ENCODE peak calls at places on chromosomes 1 and 21, in six cellular contexts. G is H1, O is K562, X is SK-N-SH, F is HepG2, I is GM12878. Y is an unnamed sample.

GRCh38 chr1:235411489-235412486 is 44.6 kb downstream of the TBCE start:
- DNase-seq in G (no peak), O (no peak), X (no peak), F (peak; percentile 80), I (no peak), Y (no peak)

GRCh38 chr1:46302091-46303037 is 1.1 kb downstream of the LRRC41 start:
- DNase-seq in G (no peak), O (peak; percentile 76), X (peak; percentile 80), F (peak; percentile 23), I (no peak), Y (peak; percentile 64)

GRCh38 chr21:35204850-35205564 is 155.9 kb upstream of the RUNX1 start:
- DNase-seq in G (no peak), O (peak; percentile 69), X (no peak), F (no peak), I (no peak), Y (peak; percentile 54)

GRCh38 chr1:39489567-39490239 is 1.7 kb upstream of the BMP8A start:
- DNase-seq in G (no peak), O (no peak), X (no peak), F (no peak), I (no peak), Y (no peak)

GRCh38 chr1:241895013-241895412 is 47.0 kb downstream of the EXO1 start:
- DNase-seq in G (no peak), O (no peak), X (no peak), F (no peak), I (no peak), Y (peak; percentile 40)

GRCh38 chr1:61086245-61086644 is 3.9 kb downstream of the NFIA start:
- DNase-seq in G (no peak), O (no peak), X (no peak), F (no peak), I (no peak), Y (no peak)

GRCh38 chr1:228101994-228102790 is 933 bp downstream of the C1orf35 start:
- DNase-seq in G (no peak), O (peak; percentile 70), X (peak; percentile 86), F (no peak), I (no peak), Y (peak; percentile 55)

GRCh38 chr1:182198006-182198605 is 136.6 kb upstream of the ZNF648 start:
- DNase-seq in G (no peak), O (peak; percentile 32), X (no peak), F (no peak), I (no peak), Y (peak; percentile 21)

GRCh38 chr1:161921990-161922389 is 101.7 kb downstream of the OLFML2B start:
- DNase-seq in G (no peak), O (no peak), X (no peak), F (no peak), I (no peak), Y (no peak)

GRCh38 chr1:9249534-9250335 is 15.2 kb downstream of the H6PD start:
- DNase-seq in G (no peak), O (peak; percentile 63), X (peak; percentile 76), F (peak; percentile 79), I (no peak), Y (peak; percentile 77)

GRCh38 chr1:10781137-10781536 is 15.3 kb downstream of the CASZ1 start:
- DNase-seq in G (no peak), O (no peak), X (no peak), F (no peak), I (no peak), Y (no peak)

GRCh38 chr1:183588827-183589226 is 1.4 kb downstream of the NCF2 start:
- DNase-seq in G (no peak), O (no peak), X (no peak), F (no peak), I (no peak), Y (no peak)

GRCh38 chr1:2499986-2500596 is 24.0 kb downstream of the PLCH2 start:
- DNase-seq in G (no peak), O (no peak), X (peak; percentile 65), F (no peak), I (no peak), Y (no peak)

GRCh38 chr1:5907386-5907785 is 84.8 kb downstream of the NPHP4 start:
- DNase-seq in G (no peak), O (no peak), X (no peak), F (no peak), I (no peak), Y (no peak)

GRCh38 chr21:45993210-45994085 is 11.9 kb downstream of the COL6A1 start:
- DNase-seq in G (no peak), O (no peak), X (no peak), F (no peak), I (no peak), Y (no peak)

GRCh38 chr1:51663721-51664120 is 46.8 kb downstream of the OSBPL9 start:
- DNase-seq in G (no peak), O (no peak), X (no peak), F (no peak), I (no peak), Y (no peak)

GRCh38 chr1:43910359-43910758 is 23.2 kb upstream of the ARTN start:
- DNase-seq in G (no peak), O (no peak), X (no peak), F (no peak), I (no peak), Y (no peak)

GRCh38 chr1:117659565-117660264 is 53.9 kb downstream of the TENT5C start:
- DNase-seq in G (no peak), O (peak; percentile 86), X (no peak), F (no peak), I (no peak), Y (no peak)

GRCh38 chr1:117657031-117657430 is 51.2 kb downstream of the TENT5C start:
- DNase-seq in G (no peak), O (no peak), X (no peak), F (peak; percentile 12), I (no peak), Y (no peak)

GRCh38 chr1:117657949-117658660 is 52.3 kb downstream of the TENT5C start:
- DNase-seq in G (no peak), O (no peak), X (no peak), F (no peak), I (no peak), Y (no peak)

GRCh38 chr1:117660266-117660973 is 54.6 kb downstream of the TENT5C start:
- DNase-seq in G (no peak), O (peak; percentile 53), X (no peak), F (no peak), I (no peak), Y (no peak)

GRCh38 chr1:117658676-117659075 is 52.8 kb downstream of the TENT5C start:
- DNase-seq in G (no peak), O (no peak), X (no peak), F (no peak), I (peak; percentile 51), Y (no peak)
- TF ChIP-seq GABPA in G (no peak), O (no peak), X (no peak), F (no peak), I (no peak), Y (no peak)

DNA sequence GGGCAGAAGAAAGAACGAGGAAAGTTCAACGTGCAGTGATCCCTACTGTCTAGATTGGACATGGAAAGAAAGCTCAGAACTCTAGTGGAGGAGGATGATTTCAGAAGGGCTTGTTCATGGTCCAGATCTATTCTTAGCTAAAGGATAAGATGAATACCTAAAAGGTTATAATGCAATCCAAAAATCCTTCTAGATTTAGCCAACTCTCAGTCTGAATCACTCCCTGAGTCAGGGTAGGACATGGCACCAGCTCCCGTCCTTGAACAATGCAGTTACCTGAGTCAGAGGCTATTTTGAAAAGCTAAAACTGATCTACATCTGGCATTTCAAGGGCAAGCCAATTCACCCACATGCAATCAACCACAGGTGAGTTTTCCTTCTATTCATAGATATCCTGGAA is 38.8 kb upstream of the HIVEP3 start:
- DNase-seq in G (no peak), O (no peak), X (no peak), F (no peak), I (no peak), Y (no peak)
- TF ChIP-seq GABPA in G (no peak), O (no peak), X (no peak), F (no peak), I (no peak), Y (no peak)

DNA sequence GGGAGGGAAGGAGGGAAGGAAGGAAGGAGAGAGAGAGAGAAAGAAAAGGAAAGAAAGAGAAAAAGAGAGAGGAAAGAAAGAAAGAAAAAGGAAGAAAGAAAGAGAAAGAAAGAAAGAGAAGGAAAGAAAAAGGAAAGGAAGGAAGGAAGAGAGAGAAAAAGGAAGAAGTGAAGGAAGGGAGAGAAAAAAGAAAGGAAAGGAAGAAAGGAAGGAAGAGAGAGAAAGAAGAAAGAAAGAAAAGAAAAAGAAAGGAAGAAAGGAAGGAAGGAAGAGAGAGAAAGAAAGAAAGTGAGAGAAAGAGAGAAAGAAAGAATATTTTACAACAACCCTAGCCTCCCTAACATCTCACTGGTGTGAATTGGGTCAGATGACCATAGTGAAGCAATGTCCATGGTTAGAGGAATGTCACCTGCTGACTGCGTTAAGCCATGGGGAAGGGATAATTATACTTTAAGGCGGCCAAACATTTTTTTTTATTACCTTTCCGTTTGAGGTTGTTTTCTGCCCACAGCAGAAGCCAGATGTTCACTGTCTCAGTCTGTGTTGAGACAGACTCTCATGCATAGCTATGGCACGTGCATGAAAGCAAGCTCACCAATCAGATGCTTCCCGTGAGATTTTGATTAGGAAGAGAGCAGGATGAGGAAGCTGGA is 76.4 kb downstream of the SNRPE start:
- DNase-seq in G (no peak), O (no peak), X (no peak), F (no peak), I (no peak), Y (peak; percentile 29)
- TF ChIP-seq GABPA in G (no peak), O (no peak), X (no peak), F (no peak), I (no peak), Y (no peak)

GRCh38 chr21:36208326-36209013 is 51.8 kb downstream of the DOP1B start:
- DNase-seq in G (no peak), O (no peak), X (no peak), F (no peak), I (no peak), Y (no peak)

GRCh38 chr21:36212513-36212780 is 55.8 kb downstream of the DOP1B start:
- DNase-seq in G (no peak), O (no peak), X (no peak), F (no peak), I (no peak), Y (no peak)

GRCh38 chr21:36210779-36211659 is 54.4 kb downstream of the DOP1B start:
- DNase-seq in G (no peak), O (no peak), X (no peak), F (no peak), I (no peak), Y (no peak)

GRCh38 chr21:36209626-36210171 is 53.1 kb downstream of the DOP1B start:
- DNase-seq in G (no peak), O (peak; percentile 45), X (peak; percentile 39), F (peak; percentile 71), I (no peak), Y (no peak)

DNA sequence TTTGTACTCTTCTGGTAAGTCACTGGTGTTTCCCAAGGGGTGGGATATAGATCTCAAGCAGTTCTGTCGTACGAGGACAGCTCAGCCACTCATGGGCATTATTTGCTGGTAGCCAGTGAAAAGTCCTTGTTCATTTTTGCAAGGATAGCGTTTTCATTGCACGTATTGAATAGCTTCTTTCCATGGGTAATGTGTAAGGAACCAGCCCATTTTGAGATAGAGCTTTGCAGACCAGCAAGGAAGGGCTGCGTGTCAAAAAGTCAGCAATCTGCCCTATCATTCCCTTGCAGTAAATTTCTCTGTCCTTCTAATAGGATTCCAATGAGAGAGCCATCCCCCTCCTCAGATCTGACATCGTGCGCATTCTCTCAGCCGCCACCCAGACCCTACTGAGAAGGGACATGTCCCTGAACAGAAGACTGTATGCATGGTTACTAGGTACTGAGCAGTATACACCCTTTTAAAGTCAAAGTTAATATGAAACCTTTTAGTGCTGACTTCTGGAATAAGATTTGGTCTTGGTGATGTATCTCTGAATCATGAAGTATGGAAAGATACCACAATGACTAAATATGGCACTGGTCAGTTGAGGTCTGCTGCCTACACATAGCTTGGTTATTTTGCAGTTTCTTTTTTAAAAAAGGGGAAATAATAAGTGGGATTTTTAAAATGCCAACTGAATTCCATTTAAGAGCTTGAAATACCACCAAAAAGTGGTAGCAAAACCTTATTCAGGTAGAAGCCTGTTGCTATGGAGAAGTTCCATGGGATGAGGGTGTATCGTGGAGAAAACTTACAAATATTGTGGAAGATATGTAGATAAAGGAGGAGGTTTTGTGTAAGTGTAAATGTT is 55.3 kb downstream of the DOP1B start:
- DNase-seq in G (no peak), O (no peak), X (no peak), F (no peak), I (no peak), Y (no peak)
- TF ChIP-seq GABPA in G (no peak), O (no peak), X (no peak), F (no peak), I (no peak), Y (no peak)

Y was measured in HL-60.